ENCODE peak calls at places on chromosomes 4 and X, in six cellular contexts. H is K562, V is HCT116, Q is GM12878, B is HepG2, F is SK-N-SH. K is an unnamed sample.

GRCh38 chr4:103892616-103893015 is 172.8 kb upstream of the TACR3 start:
- DNase-seq in H (no peak), V (no peak), Q (no peak), B (no peak), F (no peak), K (no peak)

GRCh38 chrX:10022580-10023245 is 55.6 kb downstream of the CLDN34 start:
- DNase-seq in H (no peak), V (no peak), Q (no peak), B (no peak), F (no peak), K (no peak)

GRCh38 chr4:3521621-3522325 is 10.4 kb downstream of the LRPAP1 start:
- DNase-seq in H (no peak), V (no peak), Q (no peak), B (no peak), F (no peak), K (no peak)

GRCh38 chrX:41148553-41148952 is 63.3 kb downstream of the USP9X start:
- DNase-seq in H (no peak), V (no peak), Q (no peak), B (no peak), F (no peak), K (no peak)

GRCh38 chrX:150504399-150505186 is 63.8 kb upstream of the MTM1 start:
- DNase-seq in H (no peak), V (no peak), Q (no peak), B (no peak), F (peak; percentile 26), K (no peak)

GRCh38 chr4:155609455-155610059 is 57.1 kb upstream of the GUCY1A1 start:
- DNase-seq in H (no peak), V (no peak), Q (no peak), B (no peak), F (no peak), K (no peak)

GRCh38 chrX:154317391-154318000 is 21.9 kb downstream of the TKTL1 start:
- DNase-seq in H (peak; percentile 35), V (no peak), Q (no peak), B (no peak), F (peak; percentile 51), K (peak; percentile 28)

GRCh38 chr4:99062120-99062519 is 26.5 kb downstream of the ADH5 start:
- DNase-seq in H (no peak), V (no peak), Q (peak; percentile 9), B (no peak), F (no peak), K (no peak)

GRCh38 chr4:78057135-78057599 is at the start of gene FRAS1:
- DNase-seq in H (no peak), V (no peak), Q (no peak), B (peak; percentile 62), F (peak; percentile 73), K (no peak)

GRCh38 chr4:7620086-7620813 is 185.5 kb upstream of the PSAPL1 start:
- DNase-seq in H (no peak), V (no peak), Q (no peak), B (no peak), F (no peak), K (no peak)

GRCh38 chrX:148134578-148134977 is 153.4 kb downstream of the FMR1NB start:
- DNase-seq in H (no peak), V (no peak), Q (no peak), B (no peak), F (no peak), K (no peak)

GRCh38 chrX:19758536-19758935 is 128.9 kb downstream of the SH3KBP1 start:
- DNase-seq in H (no peak), V (no peak), Q (no peak), B (peak; percentile 26), F (no peak), K (no peak)

GRCh38 chr4:107034982-107035710 is 967 bp downstream of the DKK2 start:
- DNase-seq in H (no peak), V (no peak), Q (no peak), B (no peak), F (peak; percentile 53), K (no peak)

GRCh38 chr4:39587881-39588280 is 50.8 kb downstream of the SMIM14 start:
- DNase-seq in H (no peak), V (no peak), Q (no peak), B (no peak), F (no peak), K (no peak)

GRCh38 chr4:67575232-67575888 is 16.8 kb downstream of the STAP1 start:
- DNase-seq in H (peak; percentile 35), V (no peak), Q (peak; percentile 85), B (no peak), F (no peak), K (no peak)

GRCh38 chr4:74206088-74206826 is 48.3 kb downstream of the MTHFD2L start:
- DNase-seq in H (peak; percentile 12), V (no peak), Q (peak; percentile 46), B (no peak), F (no peak), K (no peak)

GRCh38 chr4:40881096-40881495 is 131.3 kb downstream of the NSUN7 start:
- DNase-seq in H (no peak), V (no peak), Q (no peak), B (no peak), F (no peak), K (no peak)

GRCh38 chrX:109732780-109733657 is at the start of gene ACSL4:
- DNase-seq in H (peak; percentile 88), V (peak; percentile 42), Q (no peak), B (peak; percentile 63), F (peak; percentile 88), K (peak; percentile 78)

GRCh38 chr4:108094923-108095482 is 73.7 kb downstream of the LEF1 start:
- DNase-seq in H (peak; percentile 45), V (no peak), Q (no peak), B (no peak), F (no peak), K (no peak)

GRCh38 chr4:165723051-165723805 is 149.8 kb upstream of the TLL1 start:
- DNase-seq in H (no peak), V (no peak), Q (no peak), B (no peak), F (no peak), K (no peak)

GRCh38 chrX:23727206-23727605 is 15.9 kb downstream of the ACOT9 start:
- DNase-seq in H (no peak), V (no peak), Q (no peak), B (no peak), F (no peak), K (no peak)

GRCh38 chr4:158229768-158230167 is 19.5 kb downstream of the TMEM144 start:
- DNase-seq in H (no peak), V (no peak), Q (no peak), B (no peak), F (no peak), K (no peak)

GRCh38 chrX:85501349-85501748 is 121.9 kb upstream of the POF1B start:
- DNase-seq in H (no peak), V (no peak), Q (no peak), B (no peak), F (no peak), K (no peak)

GRCh38 chr4:135434936-135435335 is 1233.3 kb upstream of the PABPC4L start:
- DNase-seq in H (no peak), V (no peak), Q (no peak), B (no peak), F (no peak), K (no peak)

GRCh38 chr4:182925298-182925738 is 8.1 kb upstream of the DCTD start:
- DNase-seq in H (peak; percentile 53), V (peak; percentile 91), Q (peak; percentile 47), B (peak; percentile 89), F (peak; percentile 79), K (peak; percentile 90)

GRCh38 chrX:24485323-24485722 is 20.2 kb downstream of the PDK3 start:
- DNase-seq in H (no peak), V (no peak), Q (no peak), B (no peak), F (no peak), K (no peak)

GRCh38 chrX:132063862-132064261 is 40.8 kb downstream of the STK26 start:
- DNase-seq in H (no peak), V (no peak), Q (no peak), B (no peak), F (no peak), K (no peak)

GRCh38 chrX:1932231-1932630 is 317.4 kb downstream of the ASMT start:
- DNase-seq in H (no peak), V (no peak), Q (no peak), B (no peak), F (no peak), K (no peak)
- TF ChIP-seq JUND in H (no peak), V (no peak), Q (no peak), B (no peak), F (peak; percentile 58), K (no peak)

GRCh38 chrX:48864210-48864609 is 28.8 kb upstream of the PCSK1N start:
- DNase-seq in H (no peak), V (no peak), Q (no peak), B (peak; percentile 1), F (no peak), K (no peak)
- TF ChIP-seq JUND in H (peak; percentile 49), V (no peak), Q (no peak), B (no peak), F (no peak), K (no peak)

GRCh38 chr4:81389720-81390119 is 82.0 kb downstream of the RASGEF1B start:
- DNase-seq in H (no peak), V (no peak), Q (no peak), B (no peak), F (no peak), K (no peak)

GRCh38 chr4:81398379-81398778 is 73.3 kb downstream of the RASGEF1B start:
- DNase-seq in H (no peak), V (no peak), Q (no peak), B (no peak), F (no peak), K (no peak)

GRCh38 chr4:81397635-81398034 is 74.1 kb downstream of the RASGEF1B start:
- DNase-seq in H (no peak), V (no peak), Q (no peak), B (no peak), F (no peak), K (no peak)

GRCh38 chr4:81392164-81392563 is 79.5 kb downstream of the RASGEF1B start:
- DNase-seq in H (no peak), V (no peak), Q (no peak), B (no peak), F (no peak), K (no peak)

GRCh38 chr4:81395239-81395638 is 76.5 kb downstream of the RASGEF1B start:
- DNase-seq in H (no peak), V (no peak), Q (no peak), B (no peak), F (no peak), K (no peak)
- TF ChIP-seq JUND in H (no peak), V (no peak), Q (no peak), B (no peak), F (no peak), K (no peak)

GRCh38 chrX:46380148-46380752 is 165.0 kb downstream of the ZNF674 start:
- DNase-seq in H (no peak), V (no peak), Q (no peak), B (no peak), F (no peak), K (no peak)

GRCh38 chrX:46383006-46383405 is 162.2 kb downstream of the ZNF674 start:
- DNase-seq in H (no peak), V (no peak), Q (no peak), B (no peak), F (no peak), K (no peak)

GRCh38 chrX:46382595-46382994 is 162.6 kb downstream of the ZNF674 start:
- DNase-seq in H (no peak), V (no peak), Q (no peak), B (no peak), F (no peak), K (no peak)

GRCh38 chrX:46386511-46386910 is 158.7 kb downstream of the ZNF674 start:
- DNase-seq in H (no peak), V (no peak), Q (no peak), B (no peak), F (no peak), K (no peak)

GRCh38 chrX:46381630-46382029 is 163.6 kb downstream of the ZNF674 start:
- DNase-seq in H (peak; percentile 5), V (peak; percentile 8), Q (peak; percentile 4), B (peak; percentile 6), F (no peak), K (no peak)
- TF ChIP-seq JUND in H (no peak), V (no peak), Q (no peak), B (no peak), F (no peak), K (no peak)